ENCODE peak calls at places on chromosome 10, in nine cellular contexts. O is AG09319, R is osteocyte, U is HCT116, C is cardiac muscle cell, B is left lung, K is adrenal gland, J is neural progenitor cell, E is choroid plexus epithelial cell. X is an unnamed sample.

GRCh38 chr10:96442017-96442643 is 71.6 kb downstream of the TLL2 start:
- DNase-seq in O (no peak), R (peak; percentile 73), U (no peak), C (no peak), B (no peak), K (no peak), J (peak; percentile 56), E (no peak), X (no peak)

GRCh38 chr10:49227406-49227805 is 39.2 kb upstream of the TMEM273 start:
- DNase-seq in O (no peak), R (peak; percentile 63), U (no peak), C (no peak), B (no peak), K (no peak), J (no peak), E (no peak), X (no peak)

GRCh38 chr10:112949128-112949823 is 771 bp upstream of the TCF7L2 start:
- DNase-seq in O (no peak), R (no peak), U (no peak), C (no peak), B (no peak), K (no peak), J (no peak), E (peak; percentile 45), X (no peak)

GRCh38 chr10:3126741-3127342 is 45.7 kb downstream of the PITRM1 start:
- DNase-seq in O (no peak), R (no peak), U (no peak), C (peak; percentile 25), B (no peak), K (peak; percentile 43), J (peak; percentile 42), E (peak; percentile 16), X (peak; percentile 60)

GRCh38 chr10:4543943-4544540 is 282.0 kb upstream of the AKR1E2 start:
- DNase-seq in O (no peak), R (no peak), U (no peak), C (no peak), B (no peak), K (no peak), J (no peak), E (no peak), X (no peak)

GRCh38 chr10:86373828-86374227 is 7.2 kb upstream of the GRID1 start:
- DNase-seq in O (no peak), R (peak; percentile 70), U (no peak), C (no peak), B (no peak), K (peak; percentile 8), J (no peak), E (no peak), X (no peak)

GRCh38 chr10:69866688-69867461 is 65.2 kb downstream of the COL13A1 start:
- DNase-seq in O (peak; percentile 46), R (no peak), U (peak; percentile 26), C (peak; percentile 91), B (no peak), K (peak; percentile 23), J (peak; percentile 85), E (peak; percentile 82), X (peak; percentile 37)

GRCh38 chr10:126504761-126505112 is 116.5 kb upstream of the ADAM12 start:
- DNase-seq in O (no peak), R (no peak), U (no peak), C (no peak), B (no peak), K (no peak), J (no peak), E (no peak), X (no peak)

GRCh38 chr10:130479906-130480305 is 343.7 kb downstream of the GLRX3 start:
- DNase-seq in O (no peak), R (no peak), U (no peak), C (no peak), B (no peak), K (no peak), J (no peak), E (no peak), X (no peak)

GRCh38 chr10:88318803-88319202 is 264.3 kb downstream of the RNLS start:
- DNase-seq in O (no peak), R (no peak), U (peak; percentile 18), C (no peak), B (no peak), K (no peak), J (no peak), E (peak; percentile 13), X (peak; percentile 23)

GRCh38 chr10:61751599-61751998 is 88.9 kb downstream of the CABCOCO1 start:
- DNase-seq in O (no peak), R (no peak), U (no peak), C (no peak), B (no peak), K (no peak), J (no peak), E (no peak), X (no peak)

GRCh38 chr10:47452495-47453434 is 31.1 kb downstream of the ANXA8 start:
- DNase-seq in O (no peak), R (peak; percentile 78), U (no peak), C (no peak), B (no peak), K (no peak), J (no peak), E (no peak), X (no peak)

GRCh38 chr10:89426230-89426868 is 12.0 kb downstream of the IFIT5 start:
- DNase-seq in O (no peak), R (no peak), U (no peak), C (peak; percentile 80), B (no peak), K (no peak), J (peak; percentile 60), E (peak; percentile 88), X (peak; percentile 67)

GRCh38 chr10:34816067-34817002 is 1.2 kb upstream of the PARD3 start:
- DNase-seq in O (no peak), R (no peak), U (no peak), C (peak; percentile 57), B (no peak), K (no peak), J (peak; percentile 43), E (peak; percentile 57), X (peak; percentile 42)

GRCh38 chr10:28495084-28495483 is 37.8 kb upstream of the WAC start:
- DNase-seq in O (no peak), R (no peak), U (no peak), C (no peak), B (no peak), K (no peak), J (no peak), E (no peak), X (no peak)

GRCh38 chr10:70664702-70665195 is 7.6 kb upstream of the ADAMTS14 start:
- DNase-seq in O (peak; percentile 92), R (no peak), U (no peak), C (peak; percentile 94), B (no peak), K (peak; percentile 11), J (peak; percentile 28), E (peak; percentile 98), X (peak; percentile 78)

GRCh38 chr10:132397671-132398565 is 918 bp downstream of the PWWP2B start:
- DNase-seq in O (no peak), R (no peak), U (no peak), C (peak; percentile 45), B (peak; percentile 63), K (peak; percentile 87), J (peak; percentile 58), E (peak; percentile 28), X (peak; percentile 76)

DNA sequence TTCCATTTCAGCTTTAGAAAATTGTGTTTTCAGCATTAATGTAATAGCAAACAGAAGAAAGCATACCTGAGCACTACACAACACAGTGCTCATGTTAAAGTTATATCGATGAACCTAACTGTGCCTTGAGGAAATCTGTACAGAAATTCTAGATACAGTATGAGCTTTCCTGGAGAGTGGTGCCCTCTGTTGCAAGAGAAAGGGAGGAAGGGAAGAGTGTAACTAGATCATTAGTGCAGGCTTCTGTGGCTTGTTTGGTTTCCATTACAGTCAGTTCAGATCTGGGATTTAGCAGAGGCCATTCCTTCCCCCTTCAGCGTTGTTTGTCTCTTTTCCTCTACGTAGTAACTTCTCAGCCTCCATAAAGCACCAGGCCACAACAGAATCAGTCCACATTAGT is 139.7 kb downstream of the HTR7 start:
- DNase-seq in O (no peak), R (no peak), U (no peak), C (peak; percentile 38), B (no peak), K (no peak), J (no peak), E (peak; percentile 41), X (peak; percentile 9)
- TF ChIP-seq CTCF in O (no peak), R (peak; percentile 37), U (no peak), C (peak; percentile 26), B (no peak), K (peak; percentile 10), J (peak; percentile 22), E (peak; percentile 49), X (peak; percentile 23)

DNA sequence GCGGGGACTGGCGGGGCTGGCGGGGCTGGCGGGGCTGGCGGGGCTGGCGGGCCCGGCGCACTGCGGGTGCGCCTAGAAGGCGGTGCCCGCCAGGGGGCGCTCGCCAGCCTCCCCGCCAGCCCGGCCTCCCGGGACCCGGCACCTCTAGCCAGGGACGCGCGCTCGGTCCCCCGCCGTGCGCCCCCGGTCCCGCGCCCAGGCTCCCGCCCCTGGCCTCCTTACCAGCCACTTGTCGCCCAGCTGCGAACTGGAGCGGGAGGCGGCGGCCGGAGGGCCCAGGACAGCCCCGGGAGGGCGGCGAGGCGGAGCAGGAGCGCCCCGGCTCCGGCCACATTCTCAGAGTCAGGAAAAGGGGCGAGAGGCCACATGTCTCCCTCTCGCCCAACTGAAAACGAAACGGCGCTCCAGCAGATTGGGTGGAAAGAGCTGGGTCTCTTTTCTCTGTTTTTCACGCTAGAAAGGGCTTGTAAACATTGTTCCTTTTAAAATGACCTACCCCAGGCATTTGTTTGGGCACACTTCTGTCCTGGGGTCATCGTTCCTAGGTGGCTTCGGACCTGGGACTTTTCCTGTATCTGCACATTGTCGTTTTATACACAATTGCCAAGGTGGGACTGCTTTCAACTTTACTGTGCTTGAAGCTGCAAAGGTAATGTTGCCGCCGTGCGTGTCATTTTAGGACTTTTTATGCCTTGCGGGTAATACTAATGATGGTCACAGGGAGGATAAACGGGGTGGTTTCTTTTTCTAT is 378 bp upstream of the PRKCQ start:
- DNase-seq in O (peak; percentile 12), R (peak; percentile 92), U (peak; percentile 22), C (peak; percentile 74), B (peak; percentile 79), K (peak; percentile 52), J (peak; percentile 91), E (peak; percentile 51), X (peak; percentile 70)
- TF ChIP-seq CTCF in O (peak; percentile 35), R (peak; percentile 72), U (peak; percentile 38), C (peak; percentile 27), B (peak; percentile 42), K (no peak), J (peak; percentile 57), E (peak; percentile 42), X (peak; percentile 27)

DNA sequence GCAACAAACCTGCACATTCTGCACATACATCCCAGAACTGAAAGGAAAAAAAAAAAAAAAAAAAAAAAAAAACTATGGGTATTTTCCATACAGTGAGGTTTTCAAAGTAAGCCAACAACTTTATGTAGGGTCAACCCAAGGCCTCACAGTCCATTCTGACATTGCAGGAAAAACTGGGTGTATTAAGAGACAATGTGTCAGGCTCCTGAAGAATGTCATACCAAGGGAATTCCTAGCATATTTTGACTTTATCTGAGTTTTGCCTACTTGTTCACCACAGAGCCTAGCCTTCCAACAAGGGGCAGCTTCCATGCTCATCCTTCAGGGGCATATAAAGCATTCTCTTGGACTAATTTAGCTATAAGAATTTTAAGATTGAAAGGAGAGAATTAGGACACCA is 368.9 kb downstream of the PLXDC2 start:
- DNase-seq in O (no peak), R (no peak), U (no peak), C (peak; percentile 15), B (no peak), K (no peak), J (peak; percentile 29), E (peak; percentile 29), X (no peak)
- TF ChIP-seq CTCF in O (no peak), R (no peak), U (no peak), C (no peak), B (no peak), K (no peak), J (no peak), E (no peak), X (no peak)

GRCh38 chr10:16943301-16944080 is 126.3 kb upstream of the RSU1 start:
- DNase-seq in O (no peak), R (no peak), U (no peak), C (peak; percentile 38), B (no peak), K (no peak), J (no peak), E (peak; percentile 49), X (no peak)
- TF ChIP-seq CTCF in O (no peak), R (peak; percentile 53), U (no peak), C (no peak), B (no peak), K (no peak), J (no peak), E (no peak), X (no peak)

X was measured in epithelial cell of esophagus.